ENCODE peak calls at places on chromosomes 3 and 15, in eight cellular contexts. I, A, M, L, G, E, V and B are unnamed samples.

GRCh38 chr15:37921527-37922385 is 12.7 kb upstream of the TMCO5A start:
- DNase-seq in V (no peak), A (peak), M (peak), L (no peak), E (no peak), G (no peak), I (no peak), B (no peak)

GRCh38 chr3:119579366-119580147 is at the start of gene ADPRH:
- DNase-seq in A (peak), M (peak), V (peak), G (peak), I (peak), E (peak), L (peak), B (no peak)

GRCh38 chr3:5376761-5377160 is 189.3 kb downstream of the EDEM1 start:
- DNase-seq in E (no peak), L (no peak), I (no peak), M (no peak), V (peak), G (peak), A (no peak), B (no peak)

GRCh38 chr3:126451511-126451910 is 24.2 kb downstream of the ZXDC start:
- DNase-seq in E (peak), V (no peak), A (no peak), I (no peak), G (peak), M (no peak), L (no peak), B (no peak)

GRCh38 chr15:83474578-83474977 is 27.4 kb downstream of the SH3GL3 start:
- DNase-seq in M (no peak), G (no peak), L (no peak), A (no peak), V (no peak), E (no peak), I (no peak), B (no peak)

GRCh38 chr15:75053748-75054125 is 30.3 kb downstream of the PPCDC start:
- DNase-seq in V (no peak), L (no peak), I (no peak), M (no peak), G (no peak), A (no peak), E (no peak), B (no peak)

GRCh38 chr15:41919954-41920538 is 26.2 kb upstream of the SPTBN5 start:
- DNase-seq in V (no peak), L (no peak), G (no peak), M (peak), E (peak), I (peak), A (peak), B (peak)

GRCh38 chr3:32175607-32176197 is 62.8 kb upstream of the CMTM8 start:
- DNase-seq in V (peak), A (peak), M (peak), G (no peak), I (peak), L (peak), E (peak), B (no peak)

GRCh38 chr3:125107861-125108567 is 52.2 kb upstream of the HEG1 start:
- DNase-seq in M (peak), E (no peak), G (no peak), A (peak), I (peak), V (no peak), L (no peak), B (peak)

GRCh38 chr3:151440940-151441339 is 19.9 kb downstream of the IGSF10 start:
- DNase-seq in L (no peak), A (no peak), E (no peak), V (no peak), I (no peak), G (no peak), M (no peak), B (no peak)

GRCh38 chr15:78638658-78639314 is 2.2 kb downstream of the CHRNB4 start:
- DNase-seq in E (peak), V (peak), G (no peak), I (peak), M (peak), A (peak), L (no peak), B (no peak)

GRCh38 chr3:80643421-80643820 is 875.6 kb upstream of the ROBO1 start:
- DNase-seq in E (no peak), V (no peak), G (no peak), L (no peak), I (no peak), A (no peak), M (no peak), B (no peak)

GRCh38 chr3:76997733-76998132 is 42.2 kb upstream of the ROBO2 start:
- DNase-seq in V (no peak), G (no peak), M (no peak), A (peak), L (no peak), E (no peak), I (peak), B (peak)

GRCh38 chr15:99452728-99453643 is 112.8 kb upstream of the MEF2A start:
- DNase-seq in V (no peak), I (peak), E (peak), M (peak), A (peak), L (peak), G (peak), B (no peak)

GRCh38 chr3:142975316-142975995 is 12.0 kb upstream of the PAQR9 start:
- DNase-seq in V (no peak), E (no peak), G (no peak), M (no peak), L (no peak), A (no peak), I (no peak), B (no peak)

GRCh38 chr3:149534082-149534481 is 59.6 kb downstream of the TM4SF4 start:
- DNase-seq in I (no peak), A (no peak), V (no peak), G (no peak), M (no peak), E (no peak), L (no peak), B (no peak)

GRCh38 chr3:140056047-140056446 is 121.1 kb downstream of the CLSTN2 start:
- DNase-seq in M (no peak), E (no peak), G (no peak), V (no peak), L (no peak), A (no peak), I (no peak), B (no peak)

GRCh38 chr3:63993653-63994079 is 29.6 kb downstream of the PSMD6 start:
- DNase-seq in E (peak), L (peak), G (peak), I (peak), M (peak), A (peak), V (peak), B (peak)

GRCh38 chr3:129989391-129989790 is 14.9 kb downstream of the TRH start:
- DNase-seq in A (no peak), V (no peak), I (no peak), L (no peak), E (no peak), M (no peak), G (no peak), B (no peak)

GRCh38 chr15:75031773-75032302 is 8.4 kb downstream of the PPCDC start:
- DNase-seq in A (no peak), M (peak), I (no peak), G (no peak), L (no peak), E (no peak), V (no peak), B (no peak)

GRCh38 chr3:130386604-130387263 is 41.3 kb downstream of the COL6A5 start:
- DNase-seq in G (no peak), L (no peak), A (peak), I (peak), M (peak), E (no peak), V (no peak), B (peak)

GRCh38 chr3:121562148-121562547 is 5.6 kb upstream of the ARGFX start:
- DNase-seq in M (no peak), L (no peak), A (no peak), G (no peak), I (no peak), V (no peak), E (no peak), B (no peak)

GRCh38 chr3:143001369-143002082 is at the start of gene U2SURP:
- DNase-seq in E (peak), L (peak), G (peak), V (peak), I (peak), M (peak), A (peak), B (peak)

GRCh38 chr3:195042741-195043611 is 228.0 kb downstream of the XXYLT1 start:
- DNase-seq in G (no peak), V (no peak), M (no peak), E (no peak), L (no peak), A (no peak), I (no peak), B (no peak)

GRCh38 chr3:160378331-160379109 is 20.5 kb downstream of the IFT80 start:
- DNase-seq in E (peak), I (peak), L (no peak), A (peak), G (no peak), M (peak), V (no peak), B (no peak)
- H3K4me3 ChIP-seq in E (no peak), I (no peak), L (no peak), A (no peak), G (no peak), M (no peak), V (no peak), B (no peak)

DNA sequence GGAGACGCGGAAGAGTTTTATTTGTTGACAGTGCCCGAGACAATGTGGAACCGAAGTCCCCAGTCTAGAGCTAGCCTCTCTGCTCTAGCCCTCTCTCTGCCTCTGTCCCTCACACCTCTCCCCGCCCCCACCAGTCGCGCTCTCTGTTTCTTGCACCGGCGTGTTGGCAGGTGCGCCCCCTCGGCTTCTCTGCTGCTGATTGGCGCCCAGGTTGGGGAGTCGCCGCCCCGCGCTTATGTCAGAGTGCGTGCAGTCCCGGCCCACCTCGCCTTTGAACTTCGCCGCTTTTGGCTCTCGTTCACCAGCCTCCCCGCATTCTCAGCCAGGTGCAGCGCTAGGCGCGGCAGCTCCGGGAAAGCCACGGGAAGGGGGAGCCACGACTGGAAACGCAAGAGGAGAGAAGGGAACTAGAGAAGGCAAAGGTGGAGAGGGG is at the start of gene SOX14:
- DNase-seq in I (no peak), L (no peak), V (peak), M (no peak), E (no peak), G (no peak), A (no peak), B (no peak)
- H3K4me3 ChIP-seq in I (no peak), L (no peak), V (peak), M (no peak), E (no peak), G (peak), A (no peak), B (no peak)

GRCh38 chr3:69882560-69882959 is 117.0 kb upstream of the SAMMSON start:
- DNase-seq in G (no peak), M (no peak), E (no peak), A (no peak), I (no peak), L (no peak), V (no peak), B (no peak)
- H3K4me3 ChIP-seq in G (no peak), M (no peak), E (no peak), A (no peak), I (no peak), L (no peak), V (no peak), B (no peak)

DNA sequence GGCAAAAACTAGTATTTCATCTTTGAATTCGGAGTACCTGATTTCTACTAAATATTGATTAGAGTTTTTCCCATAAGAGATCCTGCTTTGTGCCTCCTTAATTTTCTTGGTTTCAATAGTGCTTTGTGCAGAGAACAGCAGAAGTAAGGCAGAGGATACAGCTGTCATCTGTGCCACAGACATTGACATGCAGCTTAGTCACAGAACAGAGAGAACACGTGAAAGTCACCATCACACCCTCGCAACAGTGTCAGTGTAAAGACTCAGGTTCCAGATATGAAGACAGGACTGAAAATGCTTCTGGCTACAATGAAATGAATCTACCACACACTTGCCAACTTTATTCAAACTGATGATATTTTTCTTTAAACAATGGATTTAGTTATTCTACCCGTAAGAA is 942.8 kb upstream of the CFAP20DC start:
- DNase-seq in V (no peak), I (no peak), M (no peak), E (no peak), L (no peak), G (no peak), A (no peak), B (no peak)
- H3K4me3 ChIP-seq in V (no peak), I (no peak), M (no peak), E (no peak), L (no peak), G (no peak), A (no peak), B (no peak)

DNA sequence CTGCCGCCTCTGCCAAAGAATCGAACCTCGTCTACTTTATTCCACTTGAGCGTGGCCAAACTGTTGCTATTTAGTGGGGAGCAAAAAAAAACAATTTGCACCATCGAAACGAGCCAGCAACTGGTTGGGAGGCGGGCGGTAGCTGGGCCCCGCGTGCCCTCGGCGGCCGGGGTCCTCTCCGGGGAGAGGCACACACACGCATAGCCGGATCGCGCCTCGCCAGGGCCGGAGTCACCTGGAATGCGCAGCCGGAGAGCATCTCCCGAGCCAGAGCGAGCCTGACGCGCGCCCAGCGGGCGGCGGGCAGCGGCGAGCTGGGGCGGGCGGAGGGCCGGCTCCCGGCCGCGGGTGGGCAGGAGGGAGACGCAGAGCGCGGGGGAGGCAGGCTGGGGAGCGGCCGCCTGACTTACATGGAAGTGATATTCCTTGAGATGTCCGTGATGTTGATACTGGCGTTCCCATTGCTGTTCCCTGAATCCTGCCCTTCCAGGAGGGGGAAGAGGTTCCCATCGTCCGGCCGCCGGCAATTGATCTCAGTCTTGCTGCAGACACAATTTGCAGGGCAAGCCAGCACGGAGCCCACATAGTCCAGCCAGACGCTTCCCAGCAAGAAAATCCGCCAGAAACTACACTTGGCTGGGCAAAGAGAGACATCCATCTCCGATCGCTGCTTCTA is 905 bp downstream of the NTRK3 start:
- DNase-seq in L (no peak), V (peak), I (peak), A (peak), M (peak), G (no peak), E (peak), B (no peak)
- H3K4me3 ChIP-seq in L (no peak), V (peak), I (peak), A (no peak), M (peak), G (no peak), E (peak), B (peak)

DNA sequence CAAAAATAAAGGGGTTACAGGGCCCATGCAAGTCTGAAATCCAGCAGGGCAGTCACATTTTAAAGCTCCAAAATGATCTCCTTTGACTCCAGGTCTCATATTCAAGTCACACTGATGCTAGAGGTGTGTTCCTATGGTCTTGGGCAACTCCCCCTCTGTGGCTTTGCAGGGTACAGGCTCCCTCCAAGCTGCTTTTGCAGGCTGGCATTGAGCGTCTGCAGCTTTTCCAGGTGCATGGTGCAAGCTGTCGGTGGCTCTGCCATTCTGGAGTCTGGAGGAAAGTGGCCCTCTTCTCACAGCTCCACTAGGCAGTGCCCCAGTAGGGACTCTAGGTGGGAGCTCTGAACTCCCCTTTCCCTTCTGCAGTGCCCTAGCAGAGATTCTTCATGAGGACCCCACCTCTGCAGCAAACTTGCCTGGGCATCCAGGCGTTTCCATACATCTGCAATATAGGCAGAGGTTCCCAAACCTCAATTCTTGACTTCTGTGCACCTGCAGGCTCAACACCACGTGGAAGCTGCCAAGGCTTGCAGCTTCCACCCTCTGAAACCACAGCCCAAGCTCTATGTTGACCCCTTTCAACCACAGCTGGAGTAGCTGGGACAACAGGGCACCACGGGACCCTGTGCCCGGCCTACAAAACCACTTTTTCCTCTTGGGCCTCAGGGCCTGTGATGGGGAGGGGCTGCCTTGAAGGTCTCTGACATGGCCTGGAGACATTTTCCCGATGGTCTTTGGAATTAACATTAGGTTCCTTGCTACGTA is 80.1 kb upstream of the PLSCR5 start:
- DNase-seq in E (no peak), M (no peak), G (no peak), L (no peak), I (no peak), A (no peak), V (no peak), B (no peak)
- H3K4me3 ChIP-seq in E (no peak), M (no peak), G (no peak), L (no peak), I (no peak), A (no peak), V (no peak), B (no peak)

GRCh38 chr3:52218454-52218853 is 7.0 kb downstream of the TLR9 start:
- DNase-seq in M (no peak), A (no peak), V (no peak), G (peak), E (no peak), L (no peak), I (no peak), B (no peak)
- H3K4me3 ChIP-seq in M (no peak), A (no peak), V (no peak), G (no peak), E (no peak), L (no peak), I (no peak), B (no peak)

GRCh38 chr15:101070024-101070423 is 150.9 kb downstream of the LRRK1 start:
- DNase-seq in M (no peak), L (no peak), E (no peak), V (no peak), A (no peak), G (peak), I (no peak), B (no peak)
- H3K4me3 ChIP-seq in M (no peak), L (no peak), E (no peak), V (no peak), A (no peak), G (no peak), I (no peak), B (no peak)

DNA sequence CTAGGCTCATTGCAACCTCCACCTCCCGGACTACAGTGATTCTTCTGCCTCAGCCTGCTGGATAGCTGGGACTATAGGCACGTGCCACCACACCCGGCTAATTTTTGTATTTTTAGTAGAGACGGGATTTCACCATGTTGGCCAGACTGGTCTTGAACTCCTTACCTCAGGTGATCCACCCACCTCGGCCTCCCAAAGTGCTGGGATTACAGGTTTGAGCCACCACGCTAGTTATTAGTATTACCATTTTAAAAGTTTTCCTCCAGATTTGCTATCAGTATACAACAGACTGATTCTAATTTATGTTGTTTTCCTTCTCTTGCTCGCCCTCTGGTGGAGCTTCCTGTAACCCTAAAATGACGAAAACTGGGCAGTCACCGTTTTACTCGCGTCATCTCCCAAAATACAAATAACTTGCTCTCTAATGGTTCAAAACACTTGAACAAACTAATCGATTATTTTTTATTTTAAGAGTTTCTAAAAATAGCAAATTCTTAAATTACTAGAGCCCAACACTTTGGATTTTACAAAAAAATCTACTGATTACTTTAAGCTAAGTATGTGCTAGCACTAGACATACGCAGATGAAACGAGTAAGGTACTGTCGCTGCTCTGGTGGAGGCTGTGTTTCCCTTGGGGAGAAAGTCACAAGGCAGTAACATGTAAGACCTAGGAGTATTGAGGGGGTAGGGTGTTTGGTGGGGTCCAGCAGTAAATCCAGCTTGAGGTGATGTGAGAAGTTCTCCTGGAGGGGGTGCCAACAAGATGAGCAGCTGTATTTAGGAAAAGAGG is 203.3 kb downstream of the MBNL1 start:
- DNase-seq in E (peak), A (peak), L (peak), M (peak), I (peak), V (peak), G (no peak), B (peak)
- H3K4me3 ChIP-seq in E (no peak), A (peak), L (no peak), M (peak), I (no peak), V (no peak), G (peak), B (no peak)